ENCODE peak calls at places on chromosome 1, in ten cellular contexts. D is sciatic nerve; Y is mesendoderm; A is iris pigment epithelial cell; K is GM20000; F is adipocyte; S is activated T-helper 1 cell treated with Interleukin-2 at 50 U/mL for 16 hours; W is stimulated activated CD8-positive, alpha-beta memory T cell treated with anti-CD3 and anti-CD28 coated beads, Interleukin-15, amount 100 ng/mL, for 24 hours; Z is sigmoid colon; C is colonic mucosa. J is an unnamed sample.

GRCh38 chr1:41672641-41673313 is 188.3 kb upstream of the EDN2 start:
- DNase-seq in K (no peak), D (no peak), A (peak; percentile 78), Z (no peak), W (no peak), Y (no peak), C (no peak), F (peak; percentile 80), S (no peak), J (peak; percentile 93)

GRCh38 chr1:67685558-67686271 is 714 bp downstream of the GADD45A start:
- DNase-seq in W (peak; percentile 21), K (peak; percentile 63), Y (no peak), F (peak; percentile 47), S (peak; percentile 49), A (peak; percentile 58), D (peak; percentile 80), C (peak; percentile 51), Z (peak; percentile 79), J (no peak)

GRCh38 chr1:78440381-78440793 is 50.4 kb upstream of the PTGFR start:
- DNase-seq in F (peak; percentile 28), S (no peak), Z (no peak), Y (no peak), C (no peak), K (no peak), D (no peak), A (peak; percentile 58), W (no peak), J (no peak)

GRCh38 chr1:235852887-235853286 is 13.8 kb downstream of the LYST start:
- DNase-seq in W (no peak), Z (no peak), F (no peak), C (no peak), Y (no peak), A (no peak), K (no peak), D (no peak), S (no peak), J (no peak)

GRCh38 chr1:218377143-218377660 is 32.1 kb downstream of the TGFB2 start:
- DNase-seq in F (peak; percentile 93), W (no peak), Z (no peak), Y (no peak), D (no peak), A (peak; percentile 99), C (no peak), S (peak; percentile 7), K (no peak), J (peak; percentile 95)

GRCh38 chr1:179080866-179081695 is 789 bp upstream of the TOR3A start:
- DNase-seq in Z (no peak), D (no peak), A (no peak), C (no peak), S (no peak), W (peak; percentile 3), F (no peak), K (peak; percentile 44), Y (no peak), J (no peak)

GRCh38 chr1:59596432-59596831 is 218.3 kb upstream of the HOOK1 start:
- DNase-seq in W (no peak), S (no peak), F (peak; percentile 51), Y (peak; percentile 55), D (no peak), C (no peak), K (no peak), Z (no peak), A (peak; percentile 90), J (peak; percentile 72)

GRCh38 chr1:190169311-190170067 is 308.2 kb downstream of the BRINP3 start:
- DNase-seq in A (peak; percentile 88), Z (no peak), K (no peak), S (no peak), Y (peak; percentile 44), W (no peak), D (no peak), C (no peak), F (peak; percentile 61), J (peak; percentile 39)

GRCh38 chr1:30670195-30671060 is 53.0 kb downstream of the MATN1 start:
- DNase-seq in A (peak; percentile 22), C (no peak), W (no peak), S (no peak), F (peak; percentile 62), K (no peak), D (no peak), Y (no peak), Z (no peak), J (peak; percentile 45)

GRCh38 chr1:25715888-25716287 is 84.1 kb upstream of the SELENON start:
- DNase-seq in Y (peak; percentile 53), F (no peak), K (no peak), S (no peak), A (no peak), Z (no peak), W (no peak), D (no peak), C (no peak), J (no peak)

GRCh38 chr1:8889103-8889846 is 10.8 kb upstream of the ENO1 start:
- DNase-seq in Y (no peak), Z (no peak), F (peak; percentile 42), K (no peak), S (no peak), W (no peak), D (no peak), A (no peak), C (no peak), J (no peak)